ENCODE peak calls at places on chromosomes 5 and 9, in four cellular contexts. K is colonic mucosa, J is neuronal stem cell, C is body of pancreas. H is an unnamed sample. For H3K9me3 and H3K36me3, the result is how much of the 10 kb centered on the place peaks cover.

GRCh38 chr9:107685901-107686300 is 196.3 kb upstream of the KLF4 start:
- DNase-seq in K (no peak), C (no peak), J (no peak), H (no peak)

GRCh38 chr5:125798311-125798710 is 624.9 kb upstream of the GRAMD2B start:
- DNase-seq in C (no peak), J (peak), K (no peak), H (no peak)

GRCh38 chr5:151023047-151023615 is 2.7 kb downstream of the GPX3 start:
- DNase-seq in C (peak), K (peak), J (no peak), H (no peak)

GRCh38 chr5:123091258-123091987 is 2.4 kb downstream of the PRDM6 start:
- DNase-seq in K (no peak), C (no peak), J (no peak), H (no peak)

GRCh38 chr5:1512541-1513291 is 11.0 kb downstream of the LPCAT1 start:
- DNase-seq in K (no peak), C (peak), J (no peak), H (peak)

GRCh38 chr9:93321220-93321610 is 130.3 kb upstream of the FAM120A start:
- DNase-seq in J (no peak), C (no peak), K (no peak), H (no peak)

GRCh38 chr9:20636883-20637440 is 14.7 kb upstream of the MLLT3 start:
- DNase-seq in J (no peak), K (no peak), C (no peak), H (no peak)

GRCh38 chr9:130445268-130445983 is 665 bp downstream of the ASS1 start:
- DNase-seq in C (peak), J (no peak), K (peak), H (peak)

GRCh38 chr9:91036356-91036755 is 234.7 kb downstream of the SYK start:
- DNase-seq in J (no peak), C (no peak), K (no peak), H (no peak)

GRCh38 chr9:37134166-37134565 is 13.8 kb downstream of the ZCCHC7 start:
- DNase-seq in C (no peak), K (no peak), J (no peak), H (no peak)

GRCh38 chr5:119340597-119341218 is 15.1 kb upstream of the TNFAIP8 start:
- DNase-seq in J (no peak), K (no peak), C (no peak), H (no peak)

GRCh38 chr9:97501972-97502221 is 431 bp downstream of the TMOD1 start:
- DNase-seq in C (no peak), J (no peak), K (no peak), H (no peak)

GRCh38 chr9:15144567-15145174 is 162.3 kb downstream of the TTC39B start:
- DNase-seq in J (no peak), K (no peak), C (no peak), H (no peak)

GRCh38 chr5:15214010-15214409 is 286.0 kb upstream of the FBXL7 start:
- DNase-seq in K (no peak), J (no peak), C (no peak), H (no peak)

GRCh38 chr9:22107202-22107601 is 98.1 kb upstream of the CDKN2B start:
- DNase-seq in K (no peak), C (no peak), J (no peak), H (no peak)

GRCh38 chr9:7844283-7844682 is 44.7 kb upstream of the DMAC1 start:
- DNase-seq in C (no peak), J (peak), K (peak), H (peak)

GRCh38 chr9:1536522-1537170 is 478.5 kb upstream of the SMARCA2 start:
- DNase-seq in C (no peak), J (no peak), K (no peak), H (no peak)

GRCh38 chr5:2019716-2020115 is 137.0 kb upstream of the IRX4 start:
- DNase-seq in K (no peak), C (no peak), J (no peak), H (no peak)

GRCh38 chr9:89440548-89440947 is 57.4 kb downstream of the SEMA4D start:
- DNase-seq in C (no peak), K (no peak), J (no peak), H (no peak)

GRCh38 chr5:147303251-147303650 is 68.4 kb downstream of the STK32A start:
- DNase-seq in C (no peak), J (no peak), K (no peak), H (no peak)

DNA sequence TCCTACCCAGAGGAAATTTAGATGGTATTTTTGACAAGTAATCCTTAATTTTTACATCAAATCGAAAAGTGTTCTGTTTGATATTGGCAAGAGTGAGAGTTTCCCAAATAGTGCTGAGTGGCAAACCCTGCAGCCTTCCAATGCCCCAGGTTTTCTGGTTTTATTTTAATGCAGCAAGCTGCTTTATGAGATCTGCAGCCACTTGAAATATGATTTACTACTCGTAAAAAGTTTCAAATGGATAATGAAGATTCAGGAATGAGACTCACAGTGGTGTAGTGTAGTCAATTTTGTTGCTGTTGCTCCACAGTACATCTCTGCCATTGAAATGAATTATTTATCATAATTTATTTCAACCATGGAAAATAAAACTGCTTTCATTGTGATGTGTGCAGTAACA is 23.6 kb upstream of the TLX3 start:
- DNase-seq in J (no peak), C (no peak), K (no peak), H (no peak)
- H3K9me3 ChIP-seq in J (under half), C (under half), K (under half), H (under half)

GRCh38 chr9:136644343-136644592 is 18.4 kb upstream of the EGFL7 start:
- DNase-seq in K (peak), C (peak), J (no peak), H (peak)
- H3K4me3 ChIP-seq in K (peak), C (no peak), J (no peak), H (peak)

GRCh38 chr5:171869956-171870355 is 84.3 kb downstream of the SMIM23 start:
- DNase-seq in J (no peak), K (no peak), C (no peak), H (no peak)

GRCh38 chr5:171867786-171868185 is 82.2 kb downstream of the SMIM23 start:
- DNase-seq in J (no peak), K (no peak), C (no peak), H (no peak)

GRCh38 chr5:171868236-171868635 is 82.6 kb downstream of the SMIM23 start:
- DNase-seq in C (no peak), J (no peak), K (no peak), H (no peak)

GRCh38 chr5:171874210-171874609 is 88.6 kb downstream of the SMIM23 start:
- DNase-seq in K (no peak), C (no peak), J (no peak), H (no peak)

GRCh38 chr5:171872666-171873065 is 87.0 kb downstream of the SMIM23 start:
- DNase-seq in C (no peak), K (no peak), J (no peak), H (no peak)
- H3K36me3 ChIP-seq in C (under half), K (under half), J (half or more), H (under half)

DNA sequence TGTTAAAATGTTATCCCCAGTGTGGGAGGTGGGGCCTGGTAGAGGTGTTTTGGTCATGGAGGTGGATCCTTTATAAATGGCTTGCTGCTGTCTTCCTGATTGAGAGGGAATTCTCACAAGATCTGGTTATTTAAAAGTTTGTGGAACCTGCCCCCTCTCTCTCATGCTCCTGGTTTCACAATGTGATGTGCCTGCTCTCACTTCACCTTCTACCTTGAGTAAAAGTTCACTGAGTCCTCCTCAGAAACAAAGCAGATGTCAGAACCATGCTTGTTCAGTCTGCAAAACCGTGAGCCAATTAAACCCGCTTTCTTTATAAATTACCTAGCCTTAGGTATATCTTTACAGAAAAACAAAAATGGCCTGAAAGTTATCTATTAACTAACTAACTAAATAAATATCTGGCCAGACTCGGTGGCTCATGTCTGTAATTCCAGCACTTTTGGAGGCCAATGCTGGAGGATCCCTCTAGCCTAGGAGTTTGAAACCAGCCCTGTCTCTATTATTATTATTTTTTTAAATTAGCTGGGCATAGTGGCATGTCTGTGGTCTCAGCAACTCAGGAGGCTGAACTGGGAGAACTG is 1067.4 kb downstream of the CDH9 start:
- DNase-seq in C (no peak), K (no peak), J (no peak), H (no peak)
- H3K9me3 ChIP-seq in C (under half), K (under half), J (under half), H (under half)

DNA sequence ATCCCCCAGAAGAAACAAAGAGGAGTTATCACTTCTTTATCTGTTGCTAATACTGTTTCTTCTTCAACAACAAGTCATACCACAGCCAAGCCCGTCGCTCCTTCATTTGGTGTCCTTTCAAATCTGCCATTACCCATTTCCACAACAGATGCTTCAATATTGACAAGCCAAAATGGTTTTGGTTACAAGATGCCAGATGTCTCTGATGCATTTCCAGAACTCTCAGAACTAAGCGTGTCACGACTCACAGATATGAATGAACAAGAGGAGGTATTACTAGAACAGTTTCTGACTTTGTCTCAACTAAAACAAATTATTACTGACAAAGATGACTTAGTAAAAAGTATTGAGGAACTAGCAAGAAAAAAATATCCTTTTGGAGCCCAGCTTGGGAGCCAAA is 16.0 kb upstream of the HAND1 start:
- DNase-seq in J (no peak), C (no peak), K (no peak), H (no peak)
- H3K4me3 ChIP-seq in J (no peak), C (no peak), K (no peak), H (no peak)

GRCh38 chr9:124908098-124908497 is 32.8 kb downstream of the GOLGA1 start:
- DNase-seq in C (no peak), J (no peak), K (no peak), H (no peak)

GRCh38 chr9:124911766-124912165 is 29.1 kb downstream of the GOLGA1 start:
- DNase-seq in J (no peak), K (no peak), C (no peak), H (no peak)

GRCh38 chr9:124914753-124915405 is 26.0 kb downstream of the GOLGA1 start:
- DNase-seq in C (no peak), K (no peak), J (no peak), H (no peak)

DNA sequence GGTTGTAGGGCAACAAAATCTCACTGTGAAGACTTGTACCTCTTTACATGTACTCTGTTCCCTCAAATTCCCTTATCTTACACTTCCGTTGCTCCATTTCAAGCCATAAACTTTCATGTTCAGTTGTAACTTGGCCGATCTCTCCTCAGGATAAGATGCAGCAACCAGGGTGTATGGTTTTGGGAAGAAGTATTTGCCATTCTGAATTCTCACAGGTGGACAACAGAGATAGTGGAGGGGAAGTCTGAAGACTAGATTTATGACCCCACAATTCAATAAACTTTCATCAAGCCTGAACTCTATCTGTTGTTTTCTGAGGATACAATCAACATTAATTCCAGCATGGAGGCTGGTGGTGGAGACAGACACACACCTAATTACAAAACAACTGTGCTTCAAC is 27.5 kb downstream of the GOLGA1 start:
- DNase-seq in C (no peak), J (no peak), K (no peak), H (no peak)
- H3K36me3 ChIP-seq in C (under half), J (half or more), K (under half), H (under half)

GRCh38 chr5:129306725-129307124 is 153.4 kb upstream of the ADAMTS19 start:
- DNase-seq in J (no peak), K (no peak), C (no peak), H (peak)
- H3K9me3 ChIP-seq in J (under half), K (under half), C (under half), H (under half)

DNA sequence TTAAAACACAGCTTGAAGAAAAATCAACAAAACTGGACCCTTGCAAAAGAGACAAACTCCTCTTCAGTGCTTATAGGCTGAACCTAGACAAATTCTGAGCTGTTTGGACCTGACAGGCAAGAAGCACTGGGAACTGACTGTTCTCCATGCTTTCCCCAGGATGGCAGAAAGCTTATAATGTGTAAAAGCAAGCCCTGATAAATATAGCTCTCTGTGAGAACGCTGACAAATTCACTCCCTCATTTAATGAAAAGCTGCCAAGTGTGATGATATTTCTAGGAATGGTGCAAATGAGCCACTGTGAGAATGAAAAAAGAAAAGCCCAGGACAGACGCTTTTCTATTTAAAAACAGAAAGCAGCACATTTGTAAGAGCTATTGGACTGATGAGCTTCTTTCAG is 842.8 kb upstream of the ACO1 start:
- DNase-seq in C (no peak), K (no peak), J (no peak), H (no peak)
- H3K4me3 ChIP-seq in C (no peak), K (no peak), J (no peak), H (no peak)

H was measured in WERI-Rb-1.